ENCODE peak calls at places on chromosomes 3 and 15, in four cellular contexts. One of them, this sample, is unnamed. For H3K36me3, the result is how much of the 10 kb centered on the place peaks cover.

GRCh38 chr15:34014556-34014955 is 24.4 kb downstream of the AVEN start:
- DNase-seq in heart right ventricle: no peak
- DNase-seq in BJ: no peak
- DNase-seq in PC-3: no peak
- DNase-seq in this sample: no peak

GRCh38 chr15:62928996-62929350 is 113.6 kb upstream of the TPM1 start:
- DNase-seq in heart right ventricle: no peak
- DNase-seq in BJ: no peak
- DNase-seq in PC-3: peak
- DNase-seq in this sample: no peak

GRCh38 chr15:67130673-67131601 is 65.5 kb downstream of the SMAD3 start:
- DNase-seq in heart right ventricle: no peak
- DNase-seq in BJ: no peak
- DNase-seq in PC-3: no peak
- DNase-seq in this sample: no peak

GRCh38 chr15:44813231-44813630 is 76.9 kb downstream of the TRIM69 start:
- DNase-seq in heart right ventricle: no peak
- DNase-seq in BJ: no peak
- DNase-seq in PC-3: no peak
- DNase-seq in this sample: no peak

GRCh38 chr3:122635789-122636188 is 44.9 kb upstream of the PARP14 start:
- DNase-seq in heart right ventricle: no peak
- DNase-seq in BJ: no peak
- DNase-seq in PC-3: peak
- DNase-seq in this sample: no peak

GRCh38 chr15:31078461-31078860 is 23.1 kb downstream of the TRPM1 start:
- DNase-seq in heart right ventricle: no peak
- DNase-seq in BJ: no peak
- DNase-seq in PC-3: no peak
- DNase-seq in this sample: no peak

GRCh38 chr15:40344217-40344616 is 3.5 kb upstream of the CCDC9B start:
- DNase-seq in heart right ventricle: no peak
- DNase-seq in BJ: no peak
- DNase-seq in PC-3: no peak
- DNase-seq in this sample: no peak

GRCh38 chr15:47742742-47743141 is 25.4 kb downstream of the SEMA6D start:
- DNase-seq in heart right ventricle: no peak
- DNase-seq in BJ: no peak
- DNase-seq in PC-3: no peak
- DNase-seq in this sample: no peak

GRCh38 chr3:44729384-44729910 is at the start of gene ZNF501:
- DNase-seq in heart right ventricle: peak
- DNase-seq in BJ: peak
- DNase-seq in PC-3: no peak
- DNase-seq in this sample: peak

GRCh38 chr15:56679247-56679646 is 54.1 kb downstream of the ZNF280D start:
- DNase-seq in heart right ventricle: no peak
- DNase-seq in BJ: no peak
- DNase-seq in PC-3: no peak
- DNase-seq in this sample: no peak

GRCh38 chr15:47719730-47720129 is 2.4 kb downstream of the SEMA6D start:
- DNase-seq in heart right ventricle: no peak
- DNase-seq in BJ: no peak
- DNase-seq in PC-3: peak
- DNase-seq in this sample: no peak

GRCh38 chr3:159672728-159673471 is 315.7 kb upstream of the IL12A start:
- DNase-seq in heart right ventricle: no peak
- DNase-seq in BJ: no peak
- DNase-seq in PC-3: peak
- DNase-seq in this sample: no peak

GRCh38 chr3:28915711-28916481 is 365.0 kb upstream of the RBMS3 start:
- DNase-seq in heart right ventricle: no peak
- DNase-seq in BJ: no peak
- DNase-seq in PC-3: peak
- DNase-seq in this sample: no peak

GRCh38 chr3:188077160-188077812 is 76.7 kb upstream of the LPP start:
- DNase-seq in heart right ventricle: peak
- DNase-seq in BJ: no peak
- DNase-seq in PC-3: no peak
- DNase-seq in this sample: no peak

GRCh38 chr15:27449041-27449440 is 478.1 kb downstream of the GABRG3 start:
- DNase-seq in heart right ventricle: no peak
- DNase-seq in BJ: no peak
- DNase-seq in PC-3: no peak
- DNase-seq in this sample: no peak

GRCh38 chr3:127457094-127457475 is 133.4 kb downstream of the TPRA1 start:
- DNase-seq in heart right ventricle: peak
- DNase-seq in BJ: no peak
- DNase-seq in PC-3: peak
- DNase-seq in this sample: no peak

GRCh38 chr3:23748398-23749110 is 57.2 kb upstream of the UBE2E1 start:
- DNase-seq in heart right ventricle: no peak
- DNase-seq in BJ: no peak
- DNase-seq in PC-3: peak
- DNase-seq in this sample: no peak

GRCh38 chr3:12964713-12965612 is 108.3 kb downstream of the IQSEC1 start:
- DNase-seq in heart right ventricle: no peak
- DNase-seq in BJ: no peak
- DNase-seq in PC-3: peak
- DNase-seq in this sample: no peak

GRCh38 chr3:127555108-127555507 is 35.4 kb downstream of the TPRA1 start:
- DNase-seq in heart right ventricle: no peak
- DNase-seq in BJ: no peak
- DNase-seq in PC-3: no peak
- DNase-seq in this sample: no peak

GRCh38 chr15:37019479-37020433 is 80.6 kb downstream of the MEIS2 start:
- DNase-seq in heart right ventricle: no peak
- DNase-seq in BJ: no peak
- DNase-seq in PC-3: no peak
- DNase-seq in this sample: peak

GRCh38 chr15:60704129-60704528 is 225.2 kb upstream of the ICE2 start:
- DNase-seq in heart right ventricle: no peak
- DNase-seq in BJ: no peak
- DNase-seq in PC-3: no peak
- DNase-seq in this sample: no peak

GRCh38 chr15:92899910-92900711 is at the start of gene CHD2:
- DNase-seq in heart right ventricle: peak
- DNase-seq in BJ: no peak
- DNase-seq in PC-3: peak
- DNase-seq in this sample: peak

GRCh38 chr15:73996939-73997338 is 2.4 kb downstream of the PML start:
- DNase-seq in heart right ventricle: no peak
- DNase-seq in BJ: no peak
- DNase-seq in PC-3: no peak
- DNase-seq in this sample: no peak

GRCh38 chr15:101308604-101309435 is 13.8 kb upstream of the SNRPA1 start:
- DNase-seq in heart right ventricle: no peak
- DNase-seq in BJ: no peak
- DNase-seq in PC-3: no peak
- DNase-seq in this sample: no peak

GRCh38 chr3:23994247-23994574 is 49.1 kb downstream of the NR1D2 start:
- DNase-seq in heart right ventricle: no peak
- DNase-seq in BJ: no peak
- DNase-seq in PC-3: no peak
- DNase-seq in this sample: no peak

GRCh38 chr3:42159706-42160472 is 68.7 kb downstream of the TRAK1 start:
- DNase-seq in heart right ventricle: peak
- DNase-seq in BJ: no peak
- DNase-seq in PC-3: no peak
- DNase-seq in this sample: no peak

GRCh38 chr3:129688310-129688895 is 81.9 kb upstream of the PLXND1 start:
- DNase-seq in heart right ventricle: peak
- DNase-seq in BJ: no peak
- DNase-seq in PC-3: no peak
- DNase-seq in this sample: no peak

GRCh38 chr3:137035631-137036030 is 77.8 kb downstream of the IL20RB start:
- DNase-seq in heart right ventricle: no peak
- DNase-seq in BJ: no peak
- DNase-seq in PC-3: peak
- DNase-seq in this sample: peak

GRCh38 chr15:67080900-67081431 is 15.6 kb downstream of the SMAD3 start:
- DNase-seq in heart right ventricle: no peak
- DNase-seq in BJ: peak
- DNase-seq in PC-3: peak
- DNase-seq in this sample: peak

DNA sequence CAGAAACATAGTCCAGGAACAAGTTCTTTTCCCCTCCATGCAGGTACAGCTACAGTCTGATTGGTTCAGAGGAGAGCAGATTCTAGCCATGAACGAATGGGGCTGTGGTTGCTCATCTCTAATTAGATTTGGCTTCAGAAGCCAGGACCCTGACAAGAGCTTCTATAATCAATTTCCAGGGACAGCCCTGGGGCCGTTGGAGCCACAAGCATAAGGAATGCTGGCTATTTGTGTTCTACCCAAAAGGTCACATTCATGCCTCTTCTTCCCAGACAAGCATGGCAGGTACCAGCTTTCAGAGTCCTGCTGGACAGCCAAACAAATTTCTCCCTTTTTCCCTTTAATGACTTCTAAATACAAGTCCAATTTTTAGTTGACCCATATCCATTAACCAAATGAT is 215.5 kb upstream of the LRTM1 start:
- DNase-seq in heart right ventricle: no peak
- DNase-seq in BJ: no peak
- DNase-seq in PC-3: no peak
- DNase-seq in this sample: no peak
- H3K4me3 ChIP-seq in heart right ventricle: no peak
- H3K4me3 ChIP-seq in BJ: no peak
- H3K4me3 ChIP-seq in PC-3: no peak
- H3K4me3 ChIP-seq in this sample: no peak

GRCh38 chr3:105367406-105368213 is 901 bp downstream of the ALCAM start:
- DNase-seq in heart right ventricle: peak
- DNase-seq in BJ: no peak
- DNase-seq in PC-3: peak
- DNase-seq in this sample: peak
- TF ChIP-seq CTCF in heart right ventricle: no peak
- TF ChIP-seq CTCF in BJ: peak
- TF ChIP-seq CTCF in PC-3: no peak
- TF ChIP-seq CTCF in this sample: no peak

GRCh38 chr3:45931476-45931875 is 11.8 kb upstream of the CXCR6 start:
- DNase-seq in heart right ventricle: no peak
- DNase-seq in BJ: no peak
- DNase-seq in PC-3: no peak
- DNase-seq in this sample: no peak
- H3K36me3 ChIP-seq in heart right ventricle: under half
- H3K36me3 ChIP-seq in BJ: under half
- H3K36me3 ChIP-seq in PC-3: under half
- H3K36me3 ChIP-seq in this sample: under half

DNA sequence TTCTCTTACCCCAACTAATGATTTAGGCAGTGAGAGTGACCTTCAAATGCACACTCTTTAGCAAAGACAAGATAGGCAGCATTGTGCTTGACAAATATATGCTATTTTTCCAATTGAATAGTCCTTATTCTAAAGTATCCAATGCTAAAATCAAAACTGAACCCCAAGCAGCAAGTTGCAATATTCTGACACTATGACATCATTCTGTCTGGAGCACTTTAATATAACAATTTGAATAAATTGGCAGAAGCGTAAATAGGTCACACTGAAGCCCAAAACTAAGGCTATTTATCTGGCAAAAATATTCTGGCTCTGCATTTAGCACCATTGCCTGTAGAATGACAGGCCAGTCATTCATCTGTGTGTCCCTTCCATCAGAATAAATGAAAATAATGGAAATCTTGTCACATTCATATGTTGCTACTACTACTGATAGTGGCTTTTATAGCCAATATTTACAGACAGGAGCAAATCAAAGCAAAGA is 2.9 kb downstream of the CBLB start:
- DNase-seq in heart right ventricle: no peak
- DNase-seq in BJ: no peak
- DNase-seq in PC-3: no peak
- DNase-seq in this sample: no peak
- H3K4me3 ChIP-seq in heart right ventricle: peak
- H3K4me3 ChIP-seq in BJ: peak
- H3K4me3 ChIP-seq in PC-3: peak
- H3K4me3 ChIP-seq in this sample: peak